ENCODE peak calls at places on chromosomes 4 and X, in five cellular contexts. G is uterus; R is kidney epithelial cell; U is CD8-positive, alpha-beta T cell; Z is small intestine. X is an unnamed sample. For H3K27me3, the result is how much of the 10 kb centered on the place peaks cover.

GRCh38 chrX:55487143-55487542 is 2.5 kb downstream of the USP51 start:
- DNase-seq in G (no peak), R (no peak), U (no peak), Z (no peak), X (no peak)

GRCh38 chrX:132218100-132218807 is 993 bp downstream of the RAP2C start:
- DNase-seq in G (peak), R (peak), U (peak), Z (peak), X (peak)

GRCh38 chr4:48604527-48604926 is 114.5 kb downstream of the ZAR1 start:
- DNase-seq in G (no peak), R (no peak), U (no peak), Z (peak), X (no peak)

GRCh38 chr4:2796261-2797187 is 3.6 kb downstream of the SH3BP2 start:
- DNase-seq in G (no peak), R (peak), U (no peak), Z (peak), X (no peak)

GRCh38 chrX:136627381-136627780 is 20.6 kb upstream of the CD40LG start:
- DNase-seq in G (no peak), R (no peak), U (no peak), Z (no peak), X (peak)

GRCh38 chrX:8782595-8782994 is 18.6 kb downstream of the FAM9A start:
- DNase-seq in G (no peak), R (no peak), U (no peak), Z (no peak), X (no peak)

GRCh38 chr4:23036503-23036902 is 343.8 kb downstream of the GBA3 start:
- DNase-seq in G (no peak), R (no peak), U (no peak), Z (no peak), X (no peak)

GRCh38 chr4:1502976-1503375 is 96.7 kb upstream of the NKX1-1 start:
- DNase-seq in G (peak), R (no peak), U (no peak), Z (no peak), X (peak)

GRCh38 chr4:80233390-80233789 is 33.1 kb upstream of the FGF5 start:
- DNase-seq in G (no peak), R (no peak), U (no peak), Z (no peak), X (no peak)

GRCh38 chrX:150929058-150929457 is 30.6 kb upstream of the CD99L2 start:
- DNase-seq in G (no peak), R (no peak), U (no peak), Z (no peak), X (no peak)

GRCh38 chr4:166165829-166166420 is 292.9 kb downstream of the TLL1 start:
- DNase-seq in G (no peak), R (peak), U (no peak), Z (peak), X (no peak)

GRCh38 chr4:164890691-164891090 is 13.7 kb downstream of the APELA start:
- DNase-seq in G (no peak), R (no peak), U (no peak), Z (no peak), X (no peak)

GRCh38 chr4:165493359-165493758 is 114.6 kb downstream of the CPE start:
- DNase-seq in G (peak), R (peak), U (peak), Z (peak), X (peak)

GRCh38 chr4:65738134-65738533 is 67.8 kb upstream of the EPHA5 start:
- DNase-seq in G (no peak), R (no peak), U (no peak), Z (no peak), X (no peak)

GRCh38 chrX:6778547-6779231 is 243.8 kb upstream of the VCX3A start:
- DNase-seq in G (no peak), R (no peak), U (no peak), Z (no peak), X (no peak)

GRCh38 chr4:177051473-177052060 is 258.1 kb upstream of the NEIL3 start:
- DNase-seq in G (no peak), R (no peak), U (no peak), Z (peak), X (no peak)

GRCh38 chr4:181364504-181364903 is 878.7 kb upstream of the TENM3 start:
- DNase-seq in G (no peak), R (no peak), U (no peak), Z (no peak), X (no peak)

GRCh38 chrX:120768681-120769080 is 107.0 kb downstream of the CT47B1 start:
- DNase-seq in G (no peak), R (no peak), U (no peak), Z (no peak), X (no peak)

GRCh38 chr4:39814403-39815185 is 116.7 kb downstream of the UBE2K start:
- DNase-seq in G (no peak), R (no peak), U (no peak), Z (no peak), X (peak)

GRCh38 chr4:166577639-166578038 is 656.7 kb downstream of the SPOCK3 start:
- DNase-seq in G (no peak), R (no peak), U (no peak), Z (no peak), X (no peak)

GRCh38 chr4:155522201-155522600 is 144.4 kb upstream of the GUCY1A1 start:
- DNase-seq in G (no peak), R (no peak), U (no peak), Z (no peak), X (no peak)

GRCh38 chrX:66728818-66729271 is 90.0 kb upstream of the EDA2R start:
- DNase-seq in G (peak), R (no peak), U (peak), Z (peak), X (peak)

GRCh38 chr4:139584784-139585183 is 28.8 kb upstream of the SETD7 start:
- DNase-seq in G (no peak), R (no peak), U (no peak), Z (no peak), X (no peak)

GRCh38 chr4:41236046-41236445 is 20.7 kb upstream of the UCHL1 start:
- DNase-seq in G (no peak), R (no peak), U (no peak), Z (no peak), X (no peak)

GRCh38 chrX:134371133-134371532 is 88.8 kb upstream of the HPRT1 start:
- DNase-seq in G (no peak), R (no peak), U (no peak), Z (no peak), X (no peak)

DNA sequence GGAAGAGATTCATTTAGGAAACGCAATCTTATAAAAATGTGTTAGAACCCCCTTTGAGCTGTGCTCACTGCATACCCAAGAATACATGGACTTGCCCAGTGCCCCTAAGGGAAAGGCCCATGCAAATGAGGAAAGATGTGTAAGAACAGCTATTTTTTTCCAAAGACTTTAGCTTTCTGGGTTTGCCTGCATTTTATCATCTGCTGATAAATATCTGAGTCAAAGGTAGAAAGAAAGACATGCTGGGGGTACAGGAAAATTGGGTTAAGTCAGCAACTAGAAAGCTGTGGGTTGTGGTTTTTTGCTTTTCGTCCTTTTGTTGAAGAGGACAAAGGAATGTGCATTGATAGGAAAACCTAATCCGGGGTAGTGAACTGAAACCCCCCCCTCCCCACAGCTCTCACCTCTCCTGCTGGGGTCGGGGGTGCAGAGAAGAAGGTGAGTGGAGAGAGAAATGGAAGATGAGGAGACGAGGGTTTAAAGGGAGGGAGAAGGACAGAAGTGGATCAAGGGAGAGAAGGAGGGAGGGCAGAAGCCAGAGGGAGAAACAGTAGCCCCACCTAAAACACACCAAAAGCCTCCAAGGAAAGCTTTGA is 49.5 kb downstream of the KDR start:
- DNase-seq in G (no peak), R (no peak), U (no peak), Z (no peak), X (no peak)
- H3K4me3 ChIP-seq in G (no peak), R (no peak), U (no peak), Z (no peak), X (no peak)

DNA sequence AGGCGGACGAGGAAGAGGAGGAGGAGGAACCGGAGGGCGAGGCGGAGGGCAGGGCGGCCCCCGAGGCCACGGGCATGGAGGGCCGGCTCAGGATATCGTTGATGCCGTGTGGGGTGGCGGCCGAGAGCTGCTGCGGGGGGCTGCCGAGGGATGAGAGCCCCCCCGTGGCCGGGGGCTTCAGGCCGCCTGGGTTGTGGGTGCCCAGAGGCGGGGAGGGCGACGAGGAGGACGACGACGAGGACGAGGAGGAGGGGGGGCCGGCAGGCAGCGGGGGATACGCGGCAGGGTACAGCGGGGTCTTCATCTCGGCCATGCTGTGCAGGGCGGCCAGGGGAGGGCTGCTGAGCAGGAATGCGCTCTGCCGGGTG is 1.3 kb downstream of the NKX6-1 start:
- DNase-seq in G (no peak), R (no peak), U (no peak), Z (no peak), X (no peak)
- H3K27me3 ChIP-seq in G (half or more), R (half or more), U (half or more), Z (half or more), X (half or more)

GRCh38 chr4:149031399-149031798 is 589.2 kb upstream of the NR3C2 start:
- DNase-seq in G (no peak), R (no peak), U (no peak), Z (peak), X (no peak)
- H3K4me3 ChIP-seq in G (no peak), R (no peak), U (no peak), Z (no peak), X (no peak)

GRCh38 chrX:140504371-140505324 is at the start of gene SOX3:
- DNase-seq in G (no peak), R (no peak), U (no peak), Z (no peak), X (no peak)
- H3K27me3 ChIP-seq in G (half or more), R (half or more), U (under half), Z (under half), X (under half)

GRCh38 chr4:107035711-107036601 is at the start of gene DKK2:
- DNase-seq in G (no peak), R (no peak), U (no peak), Z (peak), X (peak)
- H3K4me3 ChIP-seq in G (peak), R (peak), U (no peak), Z (no peak), X (peak)

GRCh38 chrX:39249999-39250398 is 448.7 kb downstream of the MID1IP1 start:
- DNase-seq in G (no peak), R (no peak), U (no peak), Z (no peak), X (no peak)

GRCh38 chrX:39248330-39248729 is 447.1 kb downstream of the MID1IP1 start:
- DNase-seq in G (no peak), R (no peak), U (no peak), Z (no peak), X (no peak)

GRCh38 chrX:39244146-39244545 is 442.9 kb downstream of the MID1IP1 start:
- DNase-seq in G (no peak), R (no peak), U (no peak), Z (no peak), X (no peak)

GRCh38 chrX:39245024-39245423 is 443.8 kb downstream of the MID1IP1 start:
- DNase-seq in G (no peak), R (no peak), U (no peak), Z (peak), X (no peak)

GRCh38 chrX:39247536-39247935 is 446.3 kb downstream of the MID1IP1 start:
- DNase-seq in G (no peak), R (no peak), U (no peak), Z (no peak), X (no peak)
- H3K27me3 ChIP-seq in G (under half), R (under half), U (under half), Z (under half), X (under half)

DNA sequence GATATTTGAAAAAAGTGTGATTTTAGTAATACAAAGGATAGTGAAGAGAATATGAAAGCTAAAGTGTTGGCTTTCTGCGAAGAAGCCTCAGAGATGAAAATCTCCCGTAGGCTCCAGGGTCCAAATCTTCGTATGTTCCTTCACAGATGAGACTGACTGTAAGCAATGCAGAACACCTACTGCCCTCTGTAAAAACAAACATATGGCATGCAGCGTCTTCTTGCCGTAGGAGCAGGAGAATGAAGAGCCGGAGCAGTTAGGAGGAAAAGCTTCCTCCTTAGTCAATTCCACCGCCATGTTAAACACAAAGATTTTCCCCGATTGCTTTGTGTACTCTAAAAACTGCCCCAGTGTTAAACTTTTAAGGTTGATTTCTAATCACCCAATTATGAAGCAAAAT is 22.5 kb downstream of the RWDD4 start:
- DNase-seq in G (no peak), R (no peak), U (no peak), Z (peak), X (no peak)
- H3K4me3 ChIP-seq in G (no peak), R (no peak), U (no peak), Z (no peak), X (no peak)